ENCODE peak calls at places on chromosomes 16 and 17, in six cellular contexts. U is head of caudate nucleus, J is HL-60, Z is ELR, P is fibroblast of villous mesenchyme, F is midbrain. E is an unnamed sample.

GRCh38 chr16:87634411-87634810 is 32.1 kb downstream of the JPH3 start:
- DNase-seq in U (no peak), J (no peak), Z (no peak), P (no peak), F (no peak), E (no peak)

GRCh38 chr17:1509255-1509943 is 7.0 kb downstream of the INPP5K start:
- DNase-seq in U (no peak), J (no peak), Z (peak), P (no peak), F (no peak), E (no peak)

GRCh38 chr16:88941051-88941932 is 35.7 kb downstream of the CBFA2T3 start:
- DNase-seq in U (peak), J (no peak), Z (no peak), P (no peak), F (no peak), E (no peak)

GRCh38 chr17:78462148-78462547 is 83.7 kb downstream of the PGS1 start:
- DNase-seq in U (no peak), J (no peak), Z (no peak), P (no peak), F (no peak), E (peak)

GRCh38 chr16:50133214-50133613 is 19.9 kb upstream of the TENT4B start:
- DNase-seq in U (no peak), J (no peak), Z (no peak), P (no peak), F (no peak), E (no peak)

GRCh38 chr16:68406458-68407041 is 41.8 kb downstream of the SMPD3 start:
- DNase-seq in U (no peak), J (no peak), Z (peak), P (peak), F (no peak), E (no peak)

GRCh38 chr17:75488693-75489510 is 26.4 kb downstream of the CASKIN2 start:
- DNase-seq in U (no peak), J (no peak), Z (no peak), P (no peak), F (no peak), E (no peak)

GRCh38 chr17:56121661-56122060 is 31.6 kb upstream of the ANKFN1 start:
- DNase-seq in U (no peak), J (peak), Z (peak), P (no peak), F (no peak), E (no peak)

GRCh38 chr16:4882261-4882632 is 35.0 kb downstream of the UBN1 start:
- DNase-seq in U (no peak), J (no peak), Z (no peak), P (peak), F (no peak), E (no peak)